ENCODE peak calls at places on chromosomes 3 and 15, in eight cellular contexts. J is caudate nucleus, X is HCT116, N is heart left ventricle, A is heart right ventricle, B is sigmoid colon, O is kidney, V is left lung. C is an unnamed sample.

GRCh38 chr3:38646630-38647029 is 2.9 kb downstream of the SCN5A start:
- DNase-seq in J (no peak), X (no peak), N (peak; percentile 14), A (no peak), B (peak; percentile 6), O (no peak), V (no peak), C (no peak)

GRCh38 chr15:85543741-85544155 is 163.3 kb downstream of the AKAP13 start:
- DNase-seq in J (peak; percentile 10), X (no peak), N (peak; percentile 77), A (peak; percentile 58), B (peak; percentile 88), O (peak; percentile 81), V (peak; percentile 88), C (no peak)

GRCh38 chr3:172868565-172869172 is 118.1 kb downstream of the ECT2 start:
- DNase-seq in J (no peak), X (no peak), N (no peak), A (no peak), B (no peak), O (no peak), V (no peak), C (no peak)

GRCh38 chr15:57375827-57376694 is at the start of gene CGNL1:
- DNase-seq in J (peak; percentile 34), X (no peak), N (peak; percentile 40), A (peak; percentile 65), B (peak; percentile 67), O (peak; percentile 86), V (peak; percentile 87), C (peak; percentile 35)

GRCh38 chr3:119819806-119820205 is 37.9 kb downstream of the NR1I2 start:
- DNase-seq in J (no peak), X (no peak), N (no peak), A (no peak), B (no peak), O (no peak), V (no peak), C (no peak)

GRCh38 chr15:78033864-78034263 is 43.6 kb downstream of the TBC1D2B start:
- DNase-seq in J (no peak), X (no peak), N (no peak), A (no peak), B (no peak), O (no peak), V (no peak), C (no peak)

GRCh38 chr3:184798120-184798519 is 13.8 kb upstream of the VPS8 start:
- DNase-seq in J (no peak), X (no peak), N (no peak), A (no peak), B (no peak), O (no peak), V (no peak), C (no peak)

GRCh38 chr3:122183521-122183892 is at the start of gene CASR:
- DNase-seq in J (no peak), X (no peak), N (no peak), A (peak; percentile 12), B (no peak), O (peak; percentile 91), V (peak; percentile 72), C (no peak)

GRCh38 chr3:3200632-3201212 is 21.2 kb upstream of the CRBN start:
- DNase-seq in J (no peak), X (peak; percentile 31), N (peak; percentile 53), A (no peak), B (no peak), O (no peak), V (no peak), C (peak; percentile 2)

GRCh38 chr3:136995652-136996051 is 37.9 kb downstream of the IL20RB start:
- DNase-seq in J (no peak), X (no peak), N (no peak), A (no peak), B (no peak), O (no peak), V (no peak), C (no peak)

GRCh38 chr3:187022403-187023029 is 92.2 kb downstream of the ST6GAL1 start:
- DNase-seq in J (no peak), X (no peak), N (no peak), A (no peak), B (no peak), O (no peak), V (no peak), C (no peak)
- H3K27ac ChIP-seq in J (no peak overlapping the region), X (no peak overlapping the region), N (no peak overlapping the region), A (no peak overlapping the region), B (no peak overlapping the region), O (peak overlapping the region; percentile 33), V (no peak overlapping the region), C (no peak overlapping the region)

GRCh38 chr15:60345616-60346015 is 52.2 kb downstream of the ANXA2 start:
- DNase-seq in J (no peak), X (no peak), N (no peak), A (no peak), B (no peak), O (no peak), V (no peak), C (no peak)
- H3K27ac ChIP-seq in J (no peak overlapping the region), X (no peak overlapping the region), N (no peak overlapping the region), A (no peak overlapping the region), B (no peak overlapping the region), O (no peak overlapping the region), V (no peak overlapping the region), C (no peak overlapping the region)

GRCh38 chr15:66764067-66764428 is 62.0 kb downstream of the SMAD6 start:
- DNase-seq in J (no peak), X (no peak), N (no peak), A (no peak), B (no peak), O (no peak), V (no peak), C (peak; percentile 56)

GRCh38 chr15:66766282-66767228 is 64.5 kb downstream of the SMAD6 start:
- DNase-seq in J (no peak), X (no peak), N (no peak), A (no peak), B (peak; percentile 4), O (no peak), V (no peak), C (no peak)

GRCh38 chr15:66763186-66764066 is 61.4 kb downstream of the SMAD6 start:
- DNase-seq in J (peak; percentile 43), X (no peak), N (peak; percentile 91), A (peak; percentile 93), B (peak; percentile 87), O (peak; percentile 95), V (peak; percentile 90), C (peak; percentile 57)

GRCh38 chr15:66767370-66767769 is 65.3 kb downstream of the SMAD6 start:
- DNase-seq in J (peak; percentile 48), X (no peak), N (no peak), A (no peak), B (peak; percentile 32), O (no peak), V (no peak), C (no peak)

DNA sequence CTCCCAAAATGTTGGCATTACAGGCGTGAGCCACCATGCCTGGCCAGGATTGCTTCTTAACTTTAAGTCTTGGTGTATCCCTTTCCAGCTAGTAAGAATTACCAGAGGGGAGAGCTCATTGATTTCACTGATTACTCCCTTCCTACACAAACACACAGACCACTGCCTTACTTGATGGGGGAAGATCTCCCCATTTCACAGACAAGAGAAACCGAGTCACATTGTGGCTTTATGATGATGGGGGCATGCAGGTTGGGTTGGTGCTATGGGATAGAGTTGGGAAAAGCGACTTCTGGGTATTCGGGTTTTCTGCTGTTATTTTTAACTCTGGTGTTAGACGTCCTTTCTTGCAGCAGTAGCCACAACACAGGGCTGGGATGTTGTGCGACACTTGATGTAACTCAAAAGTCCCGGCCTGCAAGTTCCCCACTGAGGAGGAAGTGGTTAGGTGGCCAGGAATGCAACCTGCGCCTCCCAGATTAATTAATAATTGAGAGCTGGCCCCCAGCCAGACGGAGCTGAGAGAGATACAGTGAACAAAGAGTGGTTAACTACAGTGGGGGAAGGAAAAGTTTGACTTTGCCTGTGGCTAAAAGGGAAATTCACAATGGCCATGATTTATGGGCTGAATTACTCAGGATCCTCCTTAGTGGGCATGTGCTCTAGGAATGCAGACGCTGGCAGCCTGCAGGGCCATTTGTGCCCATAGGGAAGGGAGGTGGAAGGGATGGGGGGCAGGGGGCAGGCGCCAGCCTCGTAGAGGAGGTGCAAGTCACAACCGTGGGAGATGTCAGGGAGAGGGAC is 63.6 kb downstream of the SMAD6 start:
- DNase-seq in J (no peak), X (peak; percentile 81), N (no peak), A (no peak), B (peak; percentile 60), O (peak; percentile 93), V (no peak), C (peak; percentile 95)
- H3K27ac ChIP-seq in J (no peak overlapping the region), X (peak overlapping the region; percentile 57), N (peak overlapping the region; percentile 86), A (peak overlapping the region; percentile 57), B (no peak overlapping the region), O (peak overlapping the region; percentile 69), V (peak overlapping the region; percentile 34), C (peak overlapping the region; percentile 48)

GRCh38 chr3:64651286-64651685 is 36.5 kb downstream of the ADAMTS9 start:
- DNase-seq in J (no peak), X (no peak), N (no peak), A (no peak), B (no peak), O (no peak), V (no peak), C (no peak)

GRCh38 chr3:64651791-64652241 is 36.0 kb downstream of the ADAMTS9 start:
- DNase-seq in J (no peak), X (no peak), N (no peak), A (no peak), B (no peak), O (no peak), V (no peak), C (no peak)

GRCh38 chr3:64648927-64649906 is 38.6 kb downstream of the ADAMTS9 start:
- DNase-seq in J (no peak), X (no peak), N (no peak), A (no peak), B (no peak), O (no peak), V (no peak), C (no peak)

GRCh38 chr3:64650710-64651109 is 37.1 kb downstream of the ADAMTS9 start:
- DNase-seq in J (no peak), X (no peak), N (no peak), A (no peak), B (no peak), O (no peak), V (no peak), C (no peak)

GRCh38 chr3:64650096-64650622 is 37.6 kb downstream of the ADAMTS9 start:
- DNase-seq in J (no peak), X (no peak), N (no peak), A (no peak), B (no peak), O (no peak), V (no peak), C (no peak)
- H3K27ac ChIP-seq in J (no peak overlapping the region), X (no peak overlapping the region), N (peak overlapping the region; percentile 72), A (peak overlapping the region; percentile 53), B (peak overlapping the region; percentile 57), O (peak overlapping the region; percentile 36), V (no peak overlapping the region), C (peak overlapping the region; percentile 82)

DNA sequence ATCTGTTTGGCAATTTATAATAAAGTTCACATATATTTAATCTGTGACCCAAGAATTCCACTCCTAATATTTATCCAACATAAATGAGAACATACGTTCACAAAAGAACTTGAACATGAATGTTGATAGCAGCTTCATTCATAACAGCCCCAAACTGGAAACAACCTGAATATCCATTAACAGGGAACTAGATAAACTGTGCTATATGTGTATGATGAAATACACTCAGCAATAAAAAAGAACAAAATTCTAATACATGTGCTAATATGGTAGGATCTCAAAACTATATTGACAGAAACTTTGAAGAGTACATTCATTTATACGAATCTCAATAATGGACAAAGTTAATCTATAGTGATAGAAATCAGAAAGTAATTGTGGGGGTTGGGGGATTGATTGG is 5.1 kb upstream of the BHLHE40 start:
- DNase-seq in J (no peak), X (no peak), N (no peak), A (no peak), B (no peak), O (no peak), V (no peak), C (no peak)
- H3K27ac ChIP-seq in J (no peak overlapping the region), X (no peak overlapping the region), N (no peak overlapping the region), A (no peak overlapping the region), B (no peak overlapping the region), O (no peak overlapping the region), V (no peak overlapping the region), C (no peak overlapping the region)